ENCODE peak calls at places on chromosomes 7 and 10, in eight cellular contexts. K is lower lobe of right lung; Q is AG04450; C is heart right ventricle; R is right lobe of liver; H is heart left ventricle; N is CD8-positive, alpha-beta T cell; D is cardiac muscle cell. A is an unnamed sample.
A peak's percentile ranks its signal among the peaks of the same experiment; 100 is the strongest.

GRCh38 chr10:14736600-14737081 is 38.1 kb downstream of the FAM107B start:
- DNase-seq in H (peak; percentile 48), D (peak; percentile 83), K (no peak), C (peak; percentile 24), Q (peak; percentile 30), N (no peak), R (no peak), A (no peak)

GRCh38 chr10:128102480-128103228 is 23.6 kb downstream of the MKI67 start:
- DNase-seq in Q (no peak), D (no peak), R (no peak), C (no peak), H (no peak), K (peak; percentile 70), N (no peak), A (no peak)

GRCh38 chr10:74206727-74207126 is 55.7 kb downstream of the ADK start:
- DNase-seq in K (no peak), R (no peak), N (no peak), D (no peak), H (no peak), Q (no peak), C (no peak), A (no peak)

GRCh38 chr7:38592737-38593136 is 38.4 kb downstream of the AMPH start:
- DNase-seq in C (no peak), Q (no peak), D (no peak), N (no peak), R (no peak), H (no peak), K (no peak), A (no peak)

GRCh38 chr10:108782411-108782810 is 1140.9 kb downstream of the XPNPEP1 start:
- DNase-seq in Q (no peak), C (no peak), N (no peak), K (no peak), H (no peak), D (no peak), R (no peak), A (no peak)

GRCh38 chr7:41656357-41656756 is 46.5 kb downstream of the INHBA start:
- DNase-seq in K (no peak), N (no peak), D (peak; percentile 65), R (no peak), C (no peak), Q (no peak), H (no peak), A (no peak)

GRCh38 chr10:84292502-84292901 is 35.9 kb upstream of the CCSER2 start:
- DNase-seq in R (no peak), K (no peak), D (no peak), Q (no peak), C (no peak), N (no peak), H (no peak), A (no peak)

GRCh38 chr10:121608669-121609190 is 10.5 kb upstream of the FGFR2 start:
- DNase-seq in H (no peak), Q (no peak), D (peak; percentile 27), C (peak; percentile 49), N (no peak), K (peak; percentile 66), R (peak; percentile 68), A (no peak)

GRCh38 chr7:82327898-82328297 is 115.7 kb downstream of the CACNA2D1 start:
- DNase-seq in H (no peak), R (no peak), N (no peak), D (no peak), Q (no peak), C (no peak), K (no peak), A (no peak)

GRCh38 chr10:77004917-77005564 is 632.6 kb downstream of the KCNMA1 start:
- DNase-seq in Q (peak; percentile 37), R (no peak), C (no peak), K (no peak), N (no peak), D (peak; percentile 68), H (peak; percentile 14), A (no peak)

GRCh38 chr7:98404840-98405239 is 4.0 kb upstream of the BAIAP2L1 start:
- DNase-seq in Q (no peak), R (no peak), H (no peak), K (no peak), N (no peak), C (no peak), D (no peak), A (no peak)

GRCh38 chr10:17673517-17674051 is 29.6 kb downstream of the STAM start:
- DNase-seq in N (no peak), C (no peak), Q (peak; percentile 78), D (peak; percentile 80), K (no peak), H (no peak), R (no peak), A (no peak)

GRCh38 chr7:100087055-100087750 is 1.6 kb upstream of the COPS6 start:
- DNase-seq in R (no peak), K (no peak), H (no peak), Q (peak; percentile 98), N (no peak), C (no peak), D (peak; percentile 98), A (no peak)

GRCh38 chr10:73934074-73934473 is 23.1 kb downstream of the PLAU start:
- DNase-seq in H (no peak), K (no peak), N (no peak), C (no peak), Q (no peak), D (no peak), R (no peak), A (no peak)

GRCh38 chr7:15707570-15707969 is 21.1 kb upstream of the MEOX2 start:
- DNase-seq in K (no peak), Q (no peak), D (no peak), C (no peak), H (no peak), N (no peak), R (no peak), A (no peak)

GRCh38 chr7:152495867-152496266 is 60.1 kb upstream of the KMT2C start:
- DNase-seq in C (no peak), N (no peak), Q (no peak), H (no peak), R (no peak), K (no peak), D (no peak), A (no peak)

GRCh38 chr10:34705563-34705962 is 109.5 kb downstream of the PARD3 start:
- DNase-seq in N (no peak), K (no peak), D (no peak), C (no peak), R (no peak), Q (no peak), H (no peak), A (no peak)

GRCh38 chr7:134440067-134440466 is 18.8 kb downstream of the AKR1B1 start:
- DNase-seq in H (no peak), D (peak; percentile 58), K (no peak), Q (no peak), C (no peak), N (no peak), R (no peak), A (no peak)

GRCh38 chr7:134440476-134440875 is 18.4 kb downstream of the AKR1B1 start:
- DNase-seq in K (no peak), R (no peak), C (no peak), D (no peak), Q (no peak), N (no peak), H (no peak), A (no peak)

GRCh38 chr7:134443396-134444070 is 15.4 kb downstream of the AKR1B1 start:
- DNase-seq in N (no peak), H (no peak), K (no peak), C (no peak), Q (no peak), D (no peak), R (no peak), A (no peak)

GRCh38 chr7:134442441-134443220 is 16.3 kb downstream of the AKR1B1 start:
- DNase-seq in H (no peak), N (no peak), K (no peak), R (no peak), C (no peak), D (no peak), Q (no peak), A (no peak)

DNA sequence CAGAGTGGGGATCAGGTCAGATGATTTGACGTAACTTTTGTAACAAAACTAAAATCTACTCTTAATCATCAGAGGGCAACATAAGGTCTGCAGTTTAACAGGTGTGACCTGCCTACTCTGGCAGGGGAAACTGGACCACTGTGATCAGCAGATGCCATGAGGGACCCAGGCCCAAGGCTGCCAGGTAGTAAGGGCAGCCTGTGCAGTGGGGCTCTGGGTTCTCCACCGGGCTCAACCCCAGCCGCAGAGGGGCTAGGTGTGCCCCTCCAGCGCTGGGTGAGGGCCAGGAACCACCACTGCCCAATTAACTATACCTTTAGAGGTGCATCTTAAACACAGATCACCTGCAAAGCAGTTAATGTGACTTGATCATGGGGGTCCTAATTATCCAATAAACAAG is 17.6 kb downstream of the AKR1B1 start:
- DNase-seq in R (no peak), D (no peak), H (no peak), Q (no peak), N (no peak), K (no peak), C (no peak), A (no peak)
- H3K27ac ChIP-seq in R (no peak overlapping the region), D (no peak overlapping the region), H (no peak overlapping the region), Q (no peak overlapping the region), N (no peak overlapping the region), K (no peak overlapping the region), C (no peak overlapping the region), A (no peak overlapping the region)

GRCh38 chr7:73918926-73919693 is 58.2 kb downstream of the TMEM270 start:
- DNase-seq in D (no peak), C (no peak), N (no peak), K (peak; percentile 16), H (no peak), R (no peak), Q (no peak), A (no peak)
- TF ChIP-seq CTCF in D (no peak), C (no peak), N (no peak), K (no peak), H (no peak), R (no peak), Q (no peak), A (no peak)

GRCh38 chr10:79162861-79163662 is 94.3 kb downstream of the ZMIZ1 start:
- DNase-seq in R (peak; percentile 70), Q (no peak), K (no peak), C (no peak), H (no peak), N (no peak), D (no peak), A (no peak)
- H3K27ac ChIP-seq in R (no peak overlapping the region), Q (peak overlapping the region; percentile 47), K (no peak overlapping the region), C (peak overlapping the region; percentile 94), H (no peak overlapping the region), N (no peak overlapping the region), D (no peak overlapping the region), A (no peak overlapping the region)

GRCh38 chr10:101441539-101442455 is 87.8 kb downstream of the BTRC start:
- DNase-seq in N (no peak), K (no peak), D (peak; percentile 88), R (no peak), H (peak; percentile 10), Q (peak; percentile 30), C (no peak), A (no peak)

GRCh38 chr10:101444499-101444898 is 90.5 kb downstream of the BTRC start:
- DNase-seq in N (no peak), K (no peak), H (no peak), C (no peak), D (no peak), Q (no peak), R (no peak), A (no peak)

GRCh38 chr10:101442456-101442800 is 88.5 kb downstream of the BTRC start:
- DNase-seq in R (no peak), N (no peak), Q (no peak), K (no peak), C (no peak), D (no peak), H (no peak), A (no peak)

GRCh38 chr10:101446071-101446470 is 92.1 kb downstream of the BTRC start:
- DNase-seq in C (no peak), Q (no peak), R (no peak), K (no peak), H (no peak), N (no peak), D (no peak), A (no peak)

GRCh38 chr10:101444058-101444457 is 90.1 kb downstream of the BTRC start:
- DNase-seq in H (no peak), Q (no peak), R (no peak), K (no peak), C (no peak), D (peak; percentile 23), N (no peak), A (no peak)
- TF ChIP-seq CTCF in H (peak; percentile 15), Q (peak; percentile 43), R (peak; percentile 18), K (peak; percentile 13), C (peak; percentile 22), D (peak; percentile 36), N (no peak), A (no peak)